ENCODE peak calls at places on chromosome 12, in four cellular contexts. E is H1, D is mesendoderm, N is H9. T is an unnamed sample.

GRCh38 chr12:132695431-132695830 is 8.0 kb downstream of the PXMP2 start:
- DNase-seq in D (no peak), N (no peak), E (no peak), T (no peak)

GRCh38 chr12:65977384-65977783 is 153.1 kb downstream of the HMGA2 start:
- DNase-seq in N (no peak), D (no peak), E (no peak), T (no peak)

GRCh38 chr12:54341343-54341742 is 16.4 kb downstream of the COPZ1 start:
- DNase-seq in D (no peak), E (no peak), N (no peak), T (no peak)

GRCh38 chr12:130815028-130815741 is 23.9 kb downstream of the STX2 start:
- DNase-seq in D (no peak), N (no peak), E (no peak), T (no peak)

GRCh38 chr12:90959538-90960139 is 4.7 kb upstream of the CCER1 start:
- DNase-seq in D (peak), N (no peak), E (no peak), T (peak)

GRCh38 chr12:8828514-8829127 is 6.2 kb downstream of the A2ML1 start:
- DNase-seq in E (no peak), D (peak), N (peak), T (no peak)

GRCh38 chr12:76622351-76622750 is 62.8 kb upstream of the OSBPL8 start:
- DNase-seq in D (no peak), E (no peak), N (no peak), T (no peak)

GRCh38 chr12:110107369-110108281 is 16.5 kb upstream of the IFT81 start:
- DNase-seq in E (no peak), D (peak), N (no peak), T (peak)

GRCh38 chr12:5166976-5167375 is 123.3 kb downstream of the KCNA5 start:
- DNase-seq in D (peak), E (no peak), N (no peak), T (peak)

GRCh38 chr12:112087055-112087850 is 21.3 kb downstream of the NAA25 start:
- DNase-seq in E (no peak), D (no peak), N (no peak), T (no peak)

GRCh38 chr12:54475542-54475941 is 2.1 kb upstream of the GTSF1 start:
- DNase-seq in E (no peak), D (no peak), N (no peak), T (no peak)

GRCh38 chr12:128761305-128761880 is 62.4 kb downstream of the SLC15A4 start:
- DNase-seq in E (no peak), N (no peak), D (no peak), T (no peak)

GRCh38 chr12:48002773-48003218 is 1.5 kb downstream of the COL2A1 start:
- DNase-seq in N (no peak), D (peak), E (no peak), T (peak)

GRCh38 chr12:2550470-2551090 is 244.2 kb upstream of the FKBP4 start:
- DNase-seq in D (no peak), N (no peak), E (no peak), T (no peak)

GRCh38 chr12:56839489-56840442 is 76.6 kb downstream of the HSD17B6 start:
- DNase-seq in N (peak), D (peak), E (peak), T (peak)

DNA sequence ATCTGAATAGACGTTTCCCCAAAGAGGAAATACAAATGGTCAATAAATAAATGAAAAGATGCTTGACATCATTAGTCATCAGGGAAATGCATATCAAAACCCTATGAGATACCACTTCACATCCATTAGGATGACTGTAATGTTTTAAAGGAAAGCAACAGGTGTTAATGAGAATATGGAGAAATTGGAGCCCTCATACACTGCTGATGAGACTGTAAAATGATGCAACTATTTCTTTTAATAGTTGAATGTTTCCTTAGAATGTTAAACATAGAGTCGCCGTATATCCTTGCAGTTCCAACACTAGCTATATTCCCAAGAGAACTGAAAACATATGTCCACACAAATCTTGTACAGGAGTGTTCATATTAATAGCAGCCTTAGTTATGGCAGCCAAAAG is 133.2 kb downstream of the SLC38A4 start:
- DNase-seq in N (no peak), D (no peak), E (no peak), T (no peak)
- H3K56ac ChIP-seq in N (no peak), D (no peak), E (no peak), T (no peak)

DNA sequence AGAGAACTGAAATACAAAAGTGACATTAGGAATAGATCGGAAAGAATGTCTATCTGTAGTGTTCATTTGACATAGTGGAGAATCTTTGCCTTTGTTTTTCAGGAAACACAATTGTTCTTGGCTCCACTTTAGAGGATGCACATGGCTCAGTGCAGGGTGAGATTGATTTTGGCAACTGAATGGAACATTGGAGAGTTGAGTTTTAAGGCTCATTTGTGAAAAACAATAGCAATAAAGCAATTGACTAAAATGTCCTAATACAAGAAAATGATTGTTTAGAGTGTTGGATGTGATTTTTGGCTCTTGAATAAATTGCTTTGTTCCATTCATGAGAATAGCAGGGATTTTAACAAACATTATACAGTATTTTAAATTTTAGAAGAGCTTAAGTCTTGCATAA is 116.4 kb downstream of the SLC38A1 start:
- DNase-seq in D (no peak), E (no peak), N (no peak), T (no peak)
- H2BK120ac ChIP-seq in D (no peak), E (no peak), N (no peak), T (no peak)

DNA sequence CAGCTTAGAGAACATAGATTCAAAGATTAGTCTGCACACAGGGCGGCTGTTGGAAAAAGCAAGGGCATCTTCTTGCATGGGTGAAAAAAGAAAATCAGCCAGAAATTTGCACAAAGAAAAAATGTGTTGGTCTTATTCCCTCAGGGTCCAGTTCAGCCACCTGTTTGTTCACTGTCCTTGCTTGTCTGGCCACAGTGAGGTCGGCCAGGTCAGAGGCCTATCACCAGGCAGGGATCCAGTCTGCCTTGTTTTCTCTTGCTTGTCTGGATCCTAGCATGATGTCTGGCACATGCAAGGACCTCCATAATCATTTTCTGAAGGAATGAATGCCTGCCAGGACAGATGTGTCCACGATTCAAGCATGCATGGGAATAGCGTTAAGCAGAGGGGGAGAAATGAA is 359.1 kb upstream of the TBX3 start:
- DNase-seq in N (no peak), D (no peak), E (no peak), T (no peak)
- H3K56ac ChIP-seq in N (no peak), D (no peak), E (no peak), T (no peak)

GRCh38 chr12:85641796-85642195 is 194.4 kb downstream of the RASSF9 start:
- DNase-seq in N (no peak), E (no peak), D (no peak), T (peak)

GRCh38 chr12:85642288-85642687 is 193.9 kb downstream of the RASSF9 start:
- DNase-seq in E (no peak), N (no peak), D (no peak), T (no peak)

GRCh38 chr12:85642810-85643209 is 193.4 kb downstream of the RASSF9 start:
- DNase-seq in N (no peak), E (no peak), D (peak), T (peak)

GRCh38 chr12:85639834-85640233 is 196.4 kb downstream of the RASSF9 start:
- DNase-seq in E (no peak), D (no peak), N (no peak), T (no peak)

DNA sequence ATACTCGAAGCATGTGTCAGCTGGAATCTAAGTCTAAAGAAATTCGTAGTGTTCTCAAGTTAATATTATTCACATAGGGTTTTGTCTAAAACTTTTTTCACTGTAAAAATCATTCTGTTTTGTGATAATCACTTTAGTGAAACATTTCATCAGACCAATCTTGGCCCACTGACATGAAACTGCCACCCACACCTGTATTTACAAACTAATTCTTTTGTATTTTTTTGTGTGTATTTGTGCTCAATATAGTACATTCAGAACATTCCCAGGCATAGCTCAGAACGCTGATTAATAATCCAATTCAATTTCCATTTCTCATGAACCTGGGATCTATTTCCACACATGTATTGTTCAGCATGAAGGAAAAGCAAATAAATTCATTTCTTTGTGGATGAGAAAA is 191.7 kb downstream of the RASSF9 start:
- DNase-seq in N (no peak), E (no peak), D (no peak), T (peak)
- H2BK120ac ChIP-seq in N (no peak), E (no peak), D (no peak), T (no peak)

DNA sequence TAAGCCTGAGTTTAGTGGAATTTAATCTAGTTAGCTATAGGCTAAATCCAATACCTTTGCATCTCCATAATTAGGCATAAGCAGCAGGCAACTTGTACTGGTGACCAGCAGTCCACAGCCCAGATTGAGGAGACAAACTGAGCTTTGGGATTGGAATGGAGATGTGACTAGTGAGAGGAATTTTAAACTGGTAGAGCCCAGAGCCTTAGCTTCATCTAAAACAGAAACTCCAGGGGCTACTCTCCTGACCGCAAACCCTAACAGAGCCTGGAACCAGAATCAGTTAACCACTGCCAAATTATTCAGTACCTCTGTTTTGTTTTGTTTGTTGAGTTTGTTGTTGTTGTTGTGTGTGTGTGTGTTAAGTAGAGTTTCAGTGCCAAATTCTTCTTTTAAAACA is 53.2 kb downstream of the TSPAN19 start:
- DNase-seq in E (no peak), N (no peak), D (no peak), T (no peak)
- H3K56ac ChIP-seq in E (no peak), N (no peak), D (no peak), T (no peak)

DNA sequence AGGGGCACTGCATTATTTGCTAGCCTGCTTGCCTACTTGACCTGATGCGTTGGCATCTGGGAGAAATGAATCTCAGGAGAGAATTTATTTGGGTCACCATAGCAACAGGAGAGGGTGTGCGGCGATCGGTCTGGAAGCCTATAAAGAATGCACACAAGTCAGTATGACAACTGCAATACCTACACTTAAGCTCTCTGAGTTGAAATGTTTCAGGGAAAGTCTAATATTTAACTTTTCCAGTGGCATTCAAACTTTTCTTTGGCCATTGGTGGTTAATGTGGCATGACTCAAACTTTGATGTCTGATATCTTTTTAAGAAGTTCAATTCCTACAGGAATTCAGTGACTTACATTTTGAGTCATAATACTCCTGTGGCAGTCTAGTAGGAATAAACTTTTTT is 205.1 kb downstream of the NEDD1 start:
- DNase-seq in N (no peak), D (no peak), E (no peak), T (no peak)
- H2BK120ac ChIP-seq in N (no peak), D (no peak), E (no peak), T (no peak)

DNA sequence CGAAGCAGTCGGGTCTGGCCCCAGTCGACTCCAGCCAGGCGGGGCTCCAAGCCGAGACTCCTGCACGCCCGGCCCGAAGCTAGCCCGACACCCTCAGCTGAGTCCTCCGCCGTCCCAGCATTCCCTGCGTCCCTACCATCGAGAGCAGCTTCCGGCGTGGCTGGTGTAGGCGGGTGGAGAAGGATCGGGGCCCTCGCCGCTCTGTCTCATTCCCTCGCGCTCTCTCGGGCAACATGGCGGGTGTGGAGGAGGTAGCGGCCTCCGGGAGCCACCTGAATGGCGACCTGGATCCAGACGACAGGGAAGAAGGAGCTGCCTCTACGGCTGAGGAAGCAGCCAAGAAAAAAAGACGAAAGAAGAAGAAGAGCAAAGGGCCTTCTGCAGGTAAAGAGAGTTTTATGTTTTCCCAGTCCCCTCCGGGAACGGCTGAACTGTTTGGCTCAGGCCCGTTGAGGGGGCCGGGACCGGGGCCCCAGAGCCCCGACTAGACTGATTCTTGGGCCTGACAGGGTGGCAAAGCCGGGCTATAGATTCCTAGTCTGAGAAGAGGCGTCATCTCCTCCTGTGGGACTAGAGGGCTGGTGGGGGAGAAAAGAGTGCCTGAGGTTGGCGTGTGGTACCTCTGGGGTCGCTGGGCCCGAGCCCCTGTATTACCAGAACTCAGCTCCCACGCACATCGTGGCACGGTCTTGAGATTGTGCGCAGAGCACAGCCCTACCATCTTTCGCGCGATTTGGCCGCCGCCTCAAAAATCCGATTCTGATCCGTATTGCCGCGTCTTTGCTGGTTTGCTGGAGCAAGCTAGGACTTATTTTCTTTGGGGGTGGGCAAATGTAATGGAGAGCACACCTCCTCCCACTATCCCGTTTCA is at the start of gene METAP2:
- DNase-seq in E (peak), D (peak), N (peak), T (peak)
- H3K56ac ChIP-seq in E (peak), D (peak), N (no peak), T (peak)

GRCh38 chr12:52151859-52152783 is 39.7 kb downstream of the KRT80 start:
- DNase-seq in N (peak), D (peak), E (no peak), T (peak)
- H2BK120ac ChIP-seq in N (no peak), D (no peak), E (no peak), T (peak)

DNA sequence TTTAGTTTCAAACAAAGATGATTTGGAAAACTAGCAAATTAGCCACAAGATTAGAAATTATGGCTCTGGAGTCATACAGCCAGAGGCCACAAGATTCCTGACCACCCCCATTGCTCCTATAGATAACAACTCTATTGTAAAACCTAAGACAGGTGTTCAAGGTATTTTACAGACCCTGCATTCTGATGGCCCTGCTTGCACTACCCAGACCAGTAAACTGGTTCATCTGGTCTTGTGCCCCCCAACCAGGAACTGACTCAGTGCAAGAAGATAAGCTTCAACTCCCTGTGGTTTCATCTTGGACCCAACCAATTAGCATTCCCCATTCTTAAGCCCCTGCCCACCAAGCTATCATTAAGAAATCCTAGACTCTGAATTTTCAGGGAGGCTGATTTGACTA is 125.0 kb downstream of the CCDC60 start:
- DNase-seq in D (peak), N (no peak), E (no peak), T (no peak)
- H3K56ac ChIP-seq in D (no peak), N (no peak), E (no peak), T (no peak)

T was measured in IMR-90.